ENCODE peak calls at places on chromosomes 2 and 18, in ten cellular contexts. S, F, X, L, Y, Q, Z, V, H and R are unnamed samples.

GRCh38 chr18:29549759-29550158 is 1372.8 kb upstream of the CDH2 start:
- DNase-seq in S (no peak), Y (no peak), Z (no peak), V (no peak), X (no peak), F (no peak), H (no peak), L (no peak), Q (no peak), R (no peak)

GRCh38 chr2:168470188-168470879 is 14.3 kb downstream of the CERS6 start:
- DNase-seq in X (no peak), V (no peak), Y (no peak), Z (no peak), L (no peak), F (no peak), H (no peak), S (no peak), Q (no peak), R (no peak)

GRCh38 chr18:70464343-70465114 is 175.7 kb downstream of the SOCS6 start:
- DNase-seq in Q (peak), H (peak), Y (no peak), L (peak), Z (peak), F (peak), S (peak), V (no peak), X (peak), R (peak)

GRCh38 chr2:174383796-174384195 is 11.7 kb upstream of the SCRN3 start:
- DNase-seq in V (no peak), H (no peak), S (no peak), Q (no peak), F (no peak), Z (no peak), Y (no peak), L (no peak), X (no peak), R (no peak)

GRCh38 chr2:197229509-197230458 is 80.8 kb downstream of the ANKRD44 start:
- DNase-seq in V (peak), H (no peak), L (no peak), X (no peak), Y (no peak), S (no peak), Z (no peak), F (no peak), Q (no peak), R (no peak)

GRCh38 chr2:45892757-45893156 is 241.3 kb downstream of the PRKCE start:
- DNase-seq in S (peak), Q (no peak), L (no peak), H (no peak), F (no peak), Z (no peak), X (no peak), Y (no peak), V (no peak), R (no peak)

GRCh38 chr2:100606740-100607343 is 44.0 kb downstream of the PDCL3 start:
- DNase-seq in Z (peak), F (peak), Y (peak), V (no peak), H (peak), X (peak), Q (no peak), L (no peak), S (no peak), R (peak)

GRCh38 chr2:71462641-71463341 is 9.4 kb downstream of the DYSF start:
- DNase-seq in L (no peak), F (no peak), V (no peak), Y (no peak), H (no peak), Q (peak), Z (no peak), X (no peak), S (no peak), R (no peak)

DNA sequence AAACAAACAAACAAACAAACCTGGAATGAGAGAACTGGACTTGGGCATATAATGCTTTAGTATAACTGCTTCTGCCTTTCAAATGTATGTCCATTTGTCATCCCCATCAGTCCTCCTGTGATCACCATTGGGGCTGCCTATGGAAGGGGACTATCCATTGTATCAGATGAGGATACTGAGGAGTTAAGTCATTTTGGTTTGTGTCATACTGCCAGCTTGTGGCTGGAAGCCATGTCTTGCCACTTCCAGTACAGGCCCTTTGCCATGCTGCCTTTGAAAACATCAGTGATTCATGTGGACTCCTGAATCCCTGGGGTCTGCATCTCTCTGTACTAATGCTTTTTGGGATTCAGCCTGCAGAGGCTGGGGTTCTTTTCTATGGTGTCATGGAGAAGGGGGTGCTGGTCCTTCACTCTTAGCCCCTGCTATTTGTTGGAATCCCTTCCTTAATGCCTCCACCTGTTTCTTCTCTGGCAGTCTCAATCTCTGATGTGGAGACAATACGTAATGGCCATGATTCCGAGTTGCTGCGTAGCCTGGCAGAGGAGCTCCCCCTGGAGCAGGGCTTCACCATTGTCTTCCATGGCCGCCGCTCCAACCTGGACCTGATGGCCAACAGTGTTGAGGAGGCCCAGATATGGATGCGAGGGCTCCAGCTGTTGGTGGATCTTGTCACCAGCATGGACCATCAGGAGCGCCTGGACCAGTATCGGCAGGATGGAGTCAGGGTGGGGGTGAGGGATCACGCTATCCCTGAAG is 10.6 kb downstream of the PLCD4 start:
- DNase-seq in F (no peak), L (no peak), X (no peak), H (no peak), Y (no peak), Q (no peak), V (no peak), Z (no peak), S (no peak), R (no peak)
- TF ChIP-seq CTCF in F (no peak), L (no peak), X (no peak), H (no peak), Y (peak), Q (no peak), V (no peak), Z (no peak), S (no peak), R (peak)

DNA sequence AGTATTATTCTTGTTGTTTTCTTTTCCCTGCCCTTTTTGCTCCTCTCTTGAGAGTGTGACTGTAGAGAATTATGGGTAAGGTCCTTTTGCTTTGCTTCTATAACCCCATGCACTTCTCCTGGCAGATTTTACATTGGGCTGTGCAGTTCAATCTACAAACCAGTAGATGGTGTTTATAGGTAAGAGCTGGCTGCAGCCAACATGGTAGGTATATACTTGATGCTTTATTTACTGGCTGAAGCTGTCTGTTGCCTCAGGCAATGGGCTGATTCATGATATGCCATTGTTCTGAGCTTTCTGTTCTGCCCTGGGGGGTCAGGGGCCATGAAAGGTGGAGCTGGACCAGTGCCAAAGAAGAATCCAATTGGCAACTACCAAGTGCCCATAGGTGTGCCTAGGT is 48.3 kb upstream of the MYL1 start:
- DNase-seq in Y (no peak), Q (no peak), S (no peak), F (no peak), X (peak), V (no peak), L (no peak), H (no peak), Z (no peak), R (no peak)
- TF ChIP-seq CTCF in Y (peak), Q (no peak), S (peak), F (peak), X (no peak), V (peak), L (no peak), H (peak), Z (no peak), R (peak)

GRCh38 chr18:51135795-51136194 is 61.7 kb downstream of the MEX3C start:
- DNase-seq in F (no peak), Q (no peak), Y (no peak), V (no peak), X (peak), Z (no peak), L (no peak), H (no peak), S (no peak), R (no peak)
- TF ChIP-seq CTCF in F (peak), Q (peak), Y (peak), V (peak), X (peak), Z (peak), L (no peak), H (no peak), S (peak), R (peak)

DNA sequence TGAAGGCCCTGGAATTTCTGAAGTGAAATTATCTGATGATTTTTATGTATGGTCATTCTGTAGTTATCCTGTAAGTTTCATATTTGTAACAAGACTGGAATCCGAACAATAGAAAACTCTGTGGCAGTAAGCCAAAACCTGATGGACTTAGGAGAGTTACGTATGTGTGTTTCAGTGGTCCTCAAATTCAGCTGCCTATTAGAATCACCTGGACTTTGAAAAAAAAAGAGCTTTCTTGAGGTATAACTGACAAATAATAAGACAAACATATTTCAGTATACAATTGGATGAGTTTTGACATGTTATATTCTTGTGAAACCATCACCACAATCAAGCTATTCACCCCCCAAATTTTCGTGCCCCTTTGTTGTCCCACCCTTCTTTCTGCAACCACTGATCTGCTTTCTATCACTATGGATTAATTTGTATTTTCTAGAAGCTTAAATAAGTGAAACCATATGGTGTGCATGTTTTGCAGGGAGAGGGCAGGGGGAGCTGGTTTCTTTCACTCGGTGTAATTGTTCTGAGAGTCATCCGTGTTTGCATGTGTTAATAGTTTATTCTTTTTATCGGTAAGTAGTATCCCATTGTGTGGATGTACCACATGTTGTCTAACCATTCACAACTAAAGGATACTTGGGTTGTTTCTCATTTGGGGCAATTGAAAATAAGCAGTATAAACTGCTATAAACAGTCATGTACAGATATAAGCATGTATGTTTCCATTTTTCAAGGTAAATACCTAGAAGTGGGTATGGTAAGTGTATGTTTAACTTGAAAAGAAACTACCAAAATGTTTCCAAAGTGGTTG is 50.2 kb upstream of the EML4 start:
- DNase-seq in V (no peak), L (no peak), F (no peak), Z (no peak), S (no peak), Q (no peak), X (no peak), Y (no peak), H (no peak), R (no peak)
- TF ChIP-seq CTCF in V (no peak), L (no peak), F (no peak), Z (no peak), S (no peak), Q (no peak), X (no peak), Y (no peak), H (no peak), R (no peak)

GRCh38 chr2:224281374-224281773 is 120.5 kb downstream of the FAM124B start:
- DNase-seq in Q (no peak), Y (no peak), H (no peak), V (no peak), S (no peak), F (no peak), X (no peak), Z (no peak), L (no peak), R (no peak)

GRCh38 chr2:224284134-224284946 is 117.6 kb downstream of the FAM124B start:
- DNase-seq in Q (no peak), V (no peak), L (no peak), Z (peak), F (peak), X (peak), S (no peak), Y (no peak), H (peak), R (no peak)

GRCh38 chr2:224287533-224287932 is 114.4 kb downstream of the FAM124B start:
- DNase-seq in Q (no peak), X (no peak), H (no peak), V (no peak), S (no peak), Z (no peak), L (no peak), Y (no peak), F (no peak), R (no peak)

DNA sequence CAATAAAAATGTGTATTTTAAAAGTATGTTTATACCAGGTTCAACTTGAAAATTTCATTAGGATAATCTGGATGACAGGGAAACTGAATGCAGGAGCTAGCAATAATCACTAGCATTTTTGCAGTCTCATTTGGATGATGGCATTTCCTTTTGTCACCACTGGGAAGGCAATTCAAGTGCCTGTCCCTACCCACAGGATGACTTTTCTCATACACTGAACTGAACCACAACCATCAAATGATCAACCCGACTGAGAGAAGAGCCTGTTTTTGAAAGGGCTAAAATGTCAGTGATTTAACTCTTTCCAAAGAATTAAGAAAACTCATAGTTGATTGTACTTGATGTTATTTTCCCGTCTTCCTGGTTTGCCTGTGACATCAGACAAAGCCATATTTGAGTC is 115.0 kb downstream of the FAM124B start:
- DNase-seq in Z (no peak), X (peak), L (no peak), Y (no peak), V (no peak), H (no peak), Q (no peak), F (no peak), S (no peak), R (no peak)
- TF ChIP-seq CTCF in Z (no peak), X (no peak), L (no peak), Y (peak), V (no peak), H (no peak), Q (no peak), F (no peak), S (no peak), R (no peak)

GRCh38 chr2:62424899-62425298 is 81.1 kb downstream of the TMEM17 start:
- DNase-seq in Z (no peak), Y (no peak), V (no peak), L (no peak), S (no peak), H (no peak), Q (no peak), F (no peak), X (peak), R (no peak)

GRCh38 chr2:62426005-62426912 is 79.7 kb downstream of the TMEM17 start:
- DNase-seq in H (no peak), L (no peak), F (no peak), Z (no peak), Y (no peak), V (no peak), Q (no peak), X (no peak), S (no peak), R (no peak)

GRCh38 chr2:62427146-62427545 is 78.8 kb downstream of the TMEM17 start:
- DNase-seq in Y (no peak), L (no peak), X (no peak), Z (no peak), F (no peak), H (no peak), S (no peak), Q (no peak), V (no peak), R (no peak)

GRCh38 chr2:62423883-62424458 is 82.0 kb downstream of the TMEM17 start:
- DNase-seq in S (no peak), V (no peak), F (no peak), Z (no peak), L (no peak), Q (no peak), H (no peak), X (no peak), Y (no peak), R (no peak)

GRCh38 chr2:62423235-62423634 is 82.8 kb downstream of the TMEM17 start:
- DNase-seq in V (no peak), Z (no peak), F (no peak), S (no peak), Q (no peak), X (peak), H (no peak), L (peak), Y (no peak), R (no peak)
- TF ChIP-seq CTCF in V (peak), Z (no peak), F (no peak), S (no peak), Q (peak), X (peak), H (no peak), L (no peak), Y (peak), R (peak)

DNA sequence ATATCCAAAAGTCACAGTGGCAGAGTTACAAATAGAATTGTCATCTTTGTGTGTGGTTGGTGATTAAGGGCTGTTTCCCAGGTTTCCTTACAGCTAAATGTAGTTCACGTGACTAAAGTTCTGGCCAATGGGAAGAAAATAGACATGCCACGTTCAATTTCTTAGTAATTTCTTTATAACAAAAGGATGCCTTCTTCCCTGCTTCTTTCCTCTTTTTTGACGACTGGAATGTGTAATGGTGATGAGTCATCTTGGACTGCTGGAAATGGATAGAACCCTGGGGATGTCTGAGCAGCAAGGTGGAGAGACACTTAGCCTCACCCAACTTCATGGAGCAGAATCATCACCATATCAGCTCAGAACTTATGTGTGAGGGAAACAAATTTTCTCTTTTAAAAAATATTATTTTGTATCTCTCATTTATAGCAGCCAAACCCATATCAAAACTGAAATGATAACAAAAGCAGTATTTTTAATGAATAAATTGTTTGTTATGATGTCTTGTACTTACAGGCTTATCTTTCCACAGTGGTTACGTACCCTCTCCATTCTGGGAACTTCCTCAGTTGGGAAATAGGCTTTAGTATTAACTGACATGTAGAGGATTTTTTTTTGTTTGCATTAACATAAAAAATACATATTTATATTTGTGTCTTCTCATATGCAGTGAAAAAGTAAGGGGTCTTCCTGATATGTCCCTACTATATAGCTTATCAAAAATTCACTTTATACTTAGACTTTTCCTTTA is 91.1 kb upstream of the CDH2 start:
- DNase-seq in Y (no peak), H (no peak), L (no peak), Z (no peak), X (peak), V (no peak), S (no peak), Q (no peak), F (no peak), R (no peak)
- TF ChIP-seq CTCF in Y (no peak), H (no peak), L (no peak), Z (no peak), X (no peak), V (no peak), S (no peak), Q (no peak), F (no peak), R (no peak)